ENCODE peak calls at places on chromosomes 4 and X, in nine cellular contexts. H is spleen, E is upper lobe of left lung, I is suprapubic skin, S is GM12878, M is esophagus muscularis mucosa, B is transverse colon, Z is endothelial cell of umbilical vein, U is breast epithelium. R is an unnamed sample.

GRCh38 chr4:168593399-168593798 is 96.5 kb downstream of the PALLD start:
- DNase-seq in Z (no peak), B (no peak), I (no peak), U (no peak), M (no peak), E (no peak), H (no peak), S (no peak), R (no peak)

GRCh38 chrX:150508461-150509367 is 59.7 kb upstream of the MTM1 start:
- DNase-seq in E (peak; percentile 36), M (no peak), I (no peak), H (no peak), B (peak; percentile 19), Z (peak; percentile 61), U (no peak), S (no peak), R (peak; percentile 17)

GRCh38 chrX:151393514-151393913 is 3.5 kb upstream of the VMA21 start:
- DNase-seq in M (no peak), I (no peak), S (no peak), B (no peak), U (no peak), H (no peak), Z (no peak), E (no peak), R (no peak)

GRCh38 chr4:80407246-80407645 is 71.7 kb downstream of the CFAP299 start:
- DNase-seq in H (no peak), I (no peak), Z (no peak), M (no peak), U (no peak), S (no peak), B (no peak), E (no peak), R (no peak)

GRCh38 chr4:5925419-5926187 is 32.7 kb upstream of the CRMP1 start:
- DNase-seq in I (peak; percentile 57), Z (no peak), U (no peak), H (no peak), S (no peak), M (no peak), E (no peak), B (no peak), R (no peak)

GRCh38 chr4:31803511-31804195 is 1083.5 kb downstream of the PCDH7 start:
- DNase-seq in U (no peak), B (no peak), E (no peak), Z (no peak), I (no peak), H (no peak), M (no peak), S (no peak), R (no peak)

GRCh38 chr4:99447079-99447478 is 11.9 kb upstream of the ADH7 start:
- DNase-seq in I (no peak), E (no peak), M (no peak), Z (peak; percentile 4), U (no peak), B (no peak), S (peak; percentile 34), H (no peak), R (no peak)

GRCh38 chrX:122777766-122778165 is 406.3 kb upstream of the GRIA3 start:
- DNase-seq in U (no peak), I (no peak), H (no peak), M (no peak), E (no peak), Z (no peak), B (no peak), S (no peak), R (no peak)

GRCh38 chrX:17072726-17073125 is 126.3 kb downstream of the REPS2 start:
- DNase-seq in U (no peak), S (no peak), E (no peak), I (no peak), Z (no peak), M (no peak), B (no peak), H (no peak), R (peak; percentile 7)
- H3K27ac ChIP-seq in U (no peak overlapping the region), S (no peak overlapping the region), E (no peak overlapping the region), I (no peak overlapping the region), Z (no peak overlapping the region), M (no peak overlapping the region), B (no peak overlapping the region), H (no peak overlapping the region), R (peak overlapping the region; percentile 62)

GRCh38 chr4:3683077-3683743 is 83.0 kb upstream of the ADRA2C start:
- DNase-seq in I (peak; percentile 65), H (peak; percentile 66), B (no peak), M (no peak), Z (no peak), S (no peak), E (peak; percentile 67), U (no peak), R (no peak)

GRCh38 chr4:3683744-3684421 is 82.3 kb upstream of the ADRA2C start:
- DNase-seq in U (no peak), B (no peak), M (no peak), Z (no peak), I (peak; percentile 77), S (no peak), E (peak; percentile 51), H (peak; percentile 61), R (no peak)

GRCh38 chr4:3681191-3681590 is 85.0 kb upstream of the ADRA2C start:
- DNase-seq in M (no peak), S (no peak), H (peak; percentile 34), Z (no peak), U (no peak), B (no peak), I (peak; percentile 60), E (no peak), R (no peak)

GRCh38 chr4:3680656-3681055 is 85.5 kb upstream of the ADRA2C start:
- DNase-seq in Z (no peak), I (peak; percentile 60), E (no peak), S (no peak), M (no peak), U (no peak), B (no peak), H (peak; percentile 19), R (no peak)

DNA sequence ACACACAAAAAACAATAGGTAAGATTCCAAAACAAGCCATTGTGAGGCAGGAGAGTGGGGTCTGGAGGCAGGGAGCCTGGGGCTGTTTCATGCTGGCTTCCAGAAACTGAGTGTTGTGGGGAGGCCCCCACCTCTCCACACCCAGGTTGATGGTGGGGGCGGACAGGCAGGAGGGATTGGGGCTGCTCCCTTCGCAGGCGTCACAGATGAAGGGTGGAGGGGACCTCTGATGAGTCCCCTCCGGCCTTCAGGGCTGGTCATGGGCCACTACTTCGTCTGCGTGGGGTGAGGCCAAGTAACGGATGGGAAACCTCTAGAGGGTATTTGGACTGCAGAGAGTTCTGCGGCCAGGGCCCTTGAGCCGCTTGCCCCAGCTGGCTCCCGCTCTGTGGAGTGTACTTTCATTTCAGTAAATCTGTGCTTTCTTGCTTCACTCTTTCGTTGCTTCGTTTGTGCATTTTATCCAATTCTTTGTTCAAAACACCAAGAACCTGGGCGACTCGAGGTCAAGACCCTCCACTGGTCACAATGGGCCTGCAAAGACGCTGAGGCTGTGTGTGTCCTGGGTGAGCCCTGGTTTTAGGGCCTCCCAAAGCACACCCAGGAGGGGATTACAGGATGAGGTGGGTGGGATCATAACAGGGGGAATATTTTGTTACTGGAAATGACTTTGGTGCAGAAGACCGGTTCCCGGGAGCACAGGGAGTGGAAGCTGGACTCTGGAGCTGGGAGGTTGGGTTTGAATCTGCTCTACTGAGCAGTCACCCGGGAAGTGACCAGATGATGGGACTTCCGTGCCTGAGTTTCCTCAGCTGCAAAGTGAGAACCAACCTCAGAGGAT is 83.7 kb upstream of the ADRA2C start:
- DNase-seq in S (no peak), I (peak; percentile 65), Z (no peak), B (no peak), U (no peak), H (peak; percentile 53), E (no peak), M (no peak), R (no peak)
- H3K4me1 ChIP-seq in S (no peaks in the 10 kb centered on the region), I (no peaks in the 10 kb centered on the region), Z (no peaks in the 10 kb centered on the region), B (no peaks in the 10 kb centered on the region), U (no peaks in the 10 kb centered on the region), H (no peaks in the 10 kb centered on the region), E (no peaks in the 10 kb centered on the region), M (peaks cover 6% of the 10 kb centered on the region), R (no peaks in the 10 kb centered on the region)

GRCh38 chr4:40734497-40734896 is 15.3 kb upstream of the NSUN7 start:
- DNase-seq in H (no peak), I (no peak), S (no peak), M (no peak), Z (no peak), U (no peak), B (no peak), E (no peak), R (no peak)

GRCh38 chr4:40737882-40738281 is 11.9 kb upstream of the NSUN7 start:
- DNase-seq in B (no peak), H (no peak), U (no peak), M (no peak), S (no peak), E (no peak), Z (no peak), I (no peak), R (no peak)

GRCh38 chr4:40736910-40737309 is 12.8 kb upstream of the NSUN7 start:
- DNase-seq in S (no peak), Z (peak; percentile 30), U (no peak), I (no peak), B (no peak), M (no peak), E (no peak), H (no peak), R (no peak)

GRCh38 chr4:40731792-40732245 is 17.9 kb upstream of the NSUN7 start:
- DNase-seq in E (no peak), B (peak; percentile 45), M (no peak), S (no peak), Z (peak; percentile 49), I (no peak), U (no peak), H (peak; percentile 76), R (peak; percentile 19)

DNA sequence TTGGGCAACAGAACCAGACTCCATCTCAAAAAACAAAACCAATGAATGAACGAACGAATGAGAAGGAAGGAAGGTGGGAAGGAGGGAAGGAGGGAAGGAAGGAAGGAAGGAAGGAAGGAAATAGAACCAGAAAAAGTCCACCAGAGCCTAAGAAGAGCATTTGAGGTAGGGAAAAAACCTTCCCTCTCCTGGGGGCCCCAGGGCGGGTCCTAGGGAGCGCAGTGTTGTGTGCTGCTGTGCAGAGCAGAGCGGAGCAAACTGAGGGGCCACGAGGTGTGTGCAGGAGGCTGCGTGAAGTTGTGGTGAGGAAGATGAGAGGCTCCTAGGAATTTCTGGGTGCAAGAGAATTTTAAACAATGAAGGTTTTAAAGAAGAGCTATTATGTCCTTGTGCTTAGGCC is 16.0 kb upstream of the NSUN7 start:
- DNase-seq in M (no peak), Z (no peak), E (no peak), I (no peak), S (no peak), B (no peak), U (no peak), H (no peak), R (no peak)
- TF ChIP-seq POLR2AphosphoS5 in M (no peak), Z (no peak), E (no peak), I (no peak), S (no peak), B (no peak), U (no peak), H (no peak), R (no peak)

GRCh38 chr4:104128850-104129213 is 365.9 kb downstream of the CXXC4 start:
- DNase-seq in I (no peak), E (no peak), M (no peak), H (no peak), B (no peak), S (no peak), U (no peak), Z (no peak), R (no peak)

GRCh38 chr4:104129243-104129642 is 365.5 kb downstream of the CXXC4 start:
- DNase-seq in M (no peak), E (no peak), U (no peak), I (no peak), B (no peak), Z (no peak), S (no peak), H (no peak), R (no peak)

GRCh38 chr4:104123021-104123420 is 371.7 kb downstream of the CXXC4 start:
- DNase-seq in S (no peak), I (no peak), H (no peak), B (no peak), E (no peak), Z (no peak), M (no peak), U (no peak), R (no peak)

GRCh38 chr4:104128031-104128849 is 366.5 kb downstream of the CXXC4 start:
- DNase-seq in H (no peak), M (no peak), B (no peak), I (no peak), Z (no peak), E (no peak), S (no peak), U (no peak), R (no peak)
- H3K27ac ChIP-seq in H (no peak overlapping the region), M (no peak overlapping the region), B (no peak overlapping the region), I (no peak overlapping the region), Z (no peak overlapping the region), E (no peak overlapping the region), S (no peak overlapping the region), U (no peak overlapping the region), R (no peak overlapping the region)

R was measured in prostate gland.